ENCODE peak calls at places on chromosomes 12 and 14, in nine cellular contexts. One of them, this sample, is unnamed.

GRCh38 chr14:24436355-24437019 is 6.1 kb downstream of the SDR39U1 start:
- DNase-seq in iris pigment epithelial cell: peak
- DNase-seq in mammary epithelial cell: peak
- DNase-seq in nephron progenitor cell: peak
- DNase-seq in SW480: peak
- DNase-seq in CD8-positive, alpha-beta T cell: no peak
- DNase-seq in stimulated activated CD8-positive, alpha-beta memory T cell treated with anti-CD3 and anti-CD28 coated beads, Interleukin-12 subunit alpha, Interleukin-12 subunit beta, amount 100 ng/mL, for 4 hours: no peak
- DNase-seq in stromal cell of bone marrow: peak
- DNase-seq in AG09319: no peak
- DNase-seq in this sample: no peak

GRCh38 chr14:51938137-51938536 is 51.2 kb upstream of the RTRAF start:
- DNase-seq in iris pigment epithelial cell: no peak
- DNase-seq in mammary epithelial cell: no peak
- DNase-seq in stromal cell of bone marrow: no peak
- DNase-seq in AG09319: no peak
- DNase-seq in nephron progenitor cell: no peak
- DNase-seq in SW480: no peak
- DNase-seq in CD8-positive, alpha-beta T cell: no peak
- DNase-seq in stimulated activated CD8-positive, alpha-beta memory T cell treated with anti-CD3 and anti-CD28 coated beads, Interleukin-12 subunit alpha, Interleukin-12 subunit beta, amount 100 ng/mL, for 4 hours: no peak
- DNase-seq in this sample: no peak

GRCh38 chr12:19794116-19794515 is 354.8 kb downstream of the AEBP2 start:
- DNase-seq in mammary epithelial cell: no peak
- DNase-seq in SW480: no peak
- DNase-seq in AG09319: no peak
- DNase-seq in nephron progenitor cell: no peak
- DNase-seq in stimulated activated CD8-positive, alpha-beta memory T cell treated with anti-CD3 and anti-CD28 coated beads, Interleukin-12 subunit alpha, Interleukin-12 subunit beta, amount 100 ng/mL, for 4 hours: no peak
- DNase-seq in stromal cell of bone marrow: peak
- DNase-seq in iris pigment epithelial cell: peak
- DNase-seq in CD8-positive, alpha-beta T cell: no peak
- DNase-seq in this sample: no peak

GRCh38 chr12:92615703-92616102 is 87.1 kb upstream of the PLEKHG7 start:
- DNase-seq in nephron progenitor cell: no peak
- DNase-seq in stromal cell of bone marrow: no peak
- DNase-seq in stimulated activated CD8-positive, alpha-beta memory T cell treated with anti-CD3 and anti-CD28 coated beads, Interleukin-12 subunit alpha, Interleukin-12 subunit beta, amount 100 ng/mL, for 4 hours: no peak
- DNase-seq in AG09319: no peak
- DNase-seq in iris pigment epithelial cell: no peak
- DNase-seq in SW480: no peak
- DNase-seq in mammary epithelial cell: peak
- DNase-seq in CD8-positive, alpha-beta T cell: no peak
- DNase-seq in this sample: no peak

GRCh38 chr12:100904270-100904669 is 109.7 kb downstream of the ANO4 start:
- DNase-seq in iris pigment epithelial cell: peak
- DNase-seq in CD8-positive, alpha-beta T cell: no peak
- DNase-seq in mammary epithelial cell: peak
- DNase-seq in nephron progenitor cell: no peak
- DNase-seq in stromal cell of bone marrow: no peak
- DNase-seq in AG09319: no peak
- DNase-seq in stimulated activated CD8-positive, alpha-beta memory T cell treated with anti-CD3 and anti-CD28 coated beads, Interleukin-12 subunit alpha, Interleukin-12 subunit beta, amount 100 ng/mL, for 4 hours: no peak
- DNase-seq in SW480: no peak
- DNase-seq in this sample: no peak

GRCh38 chr12:29081101-29081500 is 68.0 kb upstream of the FAR2 start:
- DNase-seq in iris pigment epithelial cell: no peak
- DNase-seq in stimulated activated CD8-positive, alpha-beta memory T cell treated with anti-CD3 and anti-CD28 coated beads, Interleukin-12 subunit alpha, Interleukin-12 subunit beta, amount 100 ng/mL, for 4 hours: no peak
- DNase-seq in nephron progenitor cell: no peak
- DNase-seq in CD8-positive, alpha-beta T cell: no peak
- DNase-seq in SW480: no peak
- DNase-seq in AG09319: no peak
- DNase-seq in mammary epithelial cell: no peak
- DNase-seq in stromal cell of bone marrow: no peak
- DNase-seq in this sample: no peak

GRCh38 chr12:80988986-80989385 is 51.3 kb upstream of the LIN7A start:
- DNase-seq in mammary epithelial cell: no peak
- DNase-seq in nephron progenitor cell: no peak
- DNase-seq in iris pigment epithelial cell: no peak
- DNase-seq in CD8-positive, alpha-beta T cell: no peak
- DNase-seq in stimulated activated CD8-positive, alpha-beta memory T cell treated with anti-CD3 and anti-CD28 coated beads, Interleukin-12 subunit alpha, Interleukin-12 subunit beta, amount 100 ng/mL, for 4 hours: no peak
- DNase-seq in SW480: no peak
- DNase-seq in stromal cell of bone marrow: no peak
- DNase-seq in AG09319: no peak
- DNase-seq in this sample: no peak

GRCh38 chr14:101506211-101506920 is 54.9 kb upstream of the DIO3 start:
- DNase-seq in stimulated activated CD8-positive, alpha-beta memory T cell treated with anti-CD3 and anti-CD28 coated beads, Interleukin-12 subunit alpha, Interleukin-12 subunit beta, amount 100 ng/mL, for 4 hours: no peak
- DNase-seq in SW480: no peak
- DNase-seq in nephron progenitor cell: no peak
- DNase-seq in AG09319: no peak
- DNase-seq in CD8-positive, alpha-beta T cell: no peak
- DNase-seq in stromal cell of bone marrow: no peak
- DNase-seq in iris pigment epithelial cell: no peak
- DNase-seq in mammary epithelial cell: no peak
- DNase-seq in this sample: no peak

GRCh38 chr14:95157987-95158712 is 821 bp upstream of the DICER1 start:
- DNase-seq in CD8-positive, alpha-beta T cell: no peak
- DNase-seq in AG09319: no peak
- DNase-seq in nephron progenitor cell: no peak
- DNase-seq in SW480: peak
- DNase-seq in iris pigment epithelial cell: no peak
- DNase-seq in mammary epithelial cell: no peak
- DNase-seq in stimulated activated CD8-positive, alpha-beta memory T cell treated with anti-CD3 and anti-CD28 coated beads, Interleukin-12 subunit alpha, Interleukin-12 subunit beta, amount 100 ng/mL, for 4 hours: no peak
- DNase-seq in stromal cell of bone marrow: no peak
- DNase-seq in this sample: peak

GRCh38 chr12:49730568-49731101 is 10.7 kb upstream of the TMBIM6 start:
- DNase-seq in AG09319: no peak
- DNase-seq in mammary epithelial cell: no peak
- DNase-seq in nephron progenitor cell: no peak
- DNase-seq in SW480: peak
- DNase-seq in stromal cell of bone marrow: no peak
- DNase-seq in iris pigment epithelial cell: no peak
- DNase-seq in CD8-positive, alpha-beta T cell: no peak
- DNase-seq in stimulated activated CD8-positive, alpha-beta memory T cell treated with anti-CD3 and anti-CD28 coated beads, Interleukin-12 subunit alpha, Interleukin-12 subunit beta, amount 100 ng/mL, for 4 hours: no peak
- DNase-seq in this sample: no peak

GRCh38 chr14:92258934-92259333 is 64.0 kb upstream of the SLC24A4 start:
- DNase-seq in SW480: no peak
- DNase-seq in stromal cell of bone marrow: no peak
- DNase-seq in stimulated activated CD8-positive, alpha-beta memory T cell treated with anti-CD3 and anti-CD28 coated beads, Interleukin-12 subunit alpha, Interleukin-12 subunit beta, amount 100 ng/mL, for 4 hours: no peak
- DNase-seq in mammary epithelial cell: no peak
- DNase-seq in AG09319: no peak
- DNase-seq in iris pigment epithelial cell: no peak
- DNase-seq in CD8-positive, alpha-beta T cell: no peak
- DNase-seq in nephron progenitor cell: no peak
- DNase-seq in this sample: no peak

This sample was measured in HL-60.